ENCODE peak calls at places on chromosome 13, in five cellular contexts. One of them, this sample, is unnamed.

GRCh38 chr13:47146991-47147783 is 250.3 kb upstream of the HTR2A start:
- DNase-seq in H1: no peak
- DNase-seq in SK-N-SH: no peak
- DNase-seq in A549: no peak
- DNase-seq in HCT116: no peak
- DNase-seq in this sample: no peak

GRCh38 chr13:113105032-113105993 is at the start of gene F7:
- DNase-seq in H1: no peak
- DNase-seq in SK-N-SH: no peak
- DNase-seq in A549: peak; percentile 69
- DNase-seq in HCT116: no peak
- DNase-seq in this sample: no peak

GRCh38 chr13:74210693-74211393 is 76.6 kb upstream of the KLF12 start:
- DNase-seq in H1: no peak
- DNase-seq in SK-N-SH: peak; percentile 25
- DNase-seq in A549: peak; percentile 15
- DNase-seq in HCT116: no peak
- DNase-seq in this sample: peak; percentile 43

GRCh38 chr13:89029062-89029461 is 1357.9 kb downstream of the SLITRK5 start:
- DNase-seq in H1: no peak
- DNase-seq in SK-N-SH: no peak
- DNase-seq in A549: no peak
- DNase-seq in HCT116: no peak
- DNase-seq in this sample: no peak

GRCh38 chr13:21058361-21058760 is 3.0 kb downstream of the LATS2 start:
- DNase-seq in H1: no peak
- DNase-seq in SK-N-SH: no peak
- DNase-seq in A549: no peak
- DNase-seq in HCT116: no peak
- DNase-seq in this sample: peak; percentile 69

GRCh38 chr13:90084684-90085290 is 1262.7 kb upstream of the MIR17HG start:
- DNase-seq in H1: no peak
- DNase-seq in SK-N-SH: no peak
- DNase-seq in A549: no peak
- DNase-seq in HCT116: no peak
- DNase-seq in this sample: no peak

GRCh38 chr13:82092312-82092711 is 1751.4 kb upstream of the SPRY2 start:
- DNase-seq in H1: no peak
- DNase-seq in SK-N-SH: no peak
- DNase-seq in A549: no peak
- DNase-seq in HCT116: no peak
- DNase-seq in this sample: no peak

GRCh38 chr13:57627663-57628062 is 3.9 kb upstream of the PCDH17 start:
- DNase-seq in H1: no peak
- DNase-seq in SK-N-SH: peak; percentile 51
- DNase-seq in A549: peak; percentile 20
- DNase-seq in HCT116: no peak
- DNase-seq in this sample: peak; percentile 51

GRCh38 chr13:26022538-26023292 is 29.1 kb downstream of the SHISA2 start:
- DNase-seq in H1: peak; percentile 39
- DNase-seq in SK-N-SH: peak; percentile 85
- DNase-seq in A549: peak; percentile 2
- DNase-seq in HCT116: no peak
- DNase-seq in this sample: no peak

GRCh38 chr13:46577656-46578589 is 25.0 kb downstream of the LRCH1 start:
- DNase-seq in H1: no peak
- DNase-seq in SK-N-SH: no peak
- DNase-seq in A549: no peak
- DNase-seq in HCT116: no peak
- DNase-seq in this sample: no peak

GRCh38 chr13:77511552-77511951 is 24.0 kb upstream of the SCEL start:
- DNase-seq in H1: no peak
- DNase-seq in SK-N-SH: no peak
- DNase-seq in A549: peak; percentile 13
- DNase-seq in HCT116: no peak
- DNase-seq in this sample: peak; percentile 54

GRCh38 chr13:114162533-114162922 is 16.5 kb upstream of the CFAP97D2 start:
- DNase-seq in H1: no peak
- DNase-seq in SK-N-SH: no peak
- DNase-seq in A549: no peak
- DNase-seq in HCT116: no peak
- DNase-seq in this sample: no peak

GRCh38 chr13:89393758-89394157 is 1722.6 kb downstream of the SLITRK5 start:
- DNase-seq in H1: no peak
- DNase-seq in SK-N-SH: no peak
- DNase-seq in A549: no peak
- DNase-seq in HCT116: no peak
- DNase-seq in this sample: no peak

GRCh38 chr13:74449811-74450524 is 315.8 kb upstream of the KLF12 start:
- DNase-seq in H1: no peak
- DNase-seq in SK-N-SH: no peak
- DNase-seq in A549: no peak
- DNase-seq in HCT116: no peak
- DNase-seq in this sample: no peak

GRCh38 chr13:91904597-91904996 is 506.2 kb downstream of the GPC5 start:
- DNase-seq in H1: no peak
- DNase-seq in SK-N-SH: no peak
- DNase-seq in A549: no peak
- DNase-seq in HCT116: no peak
- DNase-seq in this sample: peak; percentile 54

GRCh38 chr13:25046985-25047660 is 48.8 kb upstream of the PABPC3 start:
- DNase-seq in H1: peak; percentile 80
- DNase-seq in SK-N-SH: peak; percentile 57
- DNase-seq in A549: no peak
- DNase-seq in HCT116: no peak
- DNase-seq in this sample: no peak

GRCh38 chr13:23715762-23716235 is 145.6 kb downstream of the TNFRSF19 start:
- DNase-seq in H1: peak; percentile 78
- DNase-seq in SK-N-SH: no peak
- DNase-seq in A549: peak; percentile 38
- DNase-seq in HCT116: peak; percentile 18
- DNase-seq in this sample: no peak
- TF ChIP-seq CTCF in H1: peak; percentile 81
- TF ChIP-seq CTCF in SK-N-SH: peak; percentile 29
- TF ChIP-seq CTCF in A549: peak; percentile 37
- TF ChIP-seq CTCF in HCT116: peak; percentile 61
- TF ChIP-seq CTCF in this sample: peak; percentile 6

DNA sequence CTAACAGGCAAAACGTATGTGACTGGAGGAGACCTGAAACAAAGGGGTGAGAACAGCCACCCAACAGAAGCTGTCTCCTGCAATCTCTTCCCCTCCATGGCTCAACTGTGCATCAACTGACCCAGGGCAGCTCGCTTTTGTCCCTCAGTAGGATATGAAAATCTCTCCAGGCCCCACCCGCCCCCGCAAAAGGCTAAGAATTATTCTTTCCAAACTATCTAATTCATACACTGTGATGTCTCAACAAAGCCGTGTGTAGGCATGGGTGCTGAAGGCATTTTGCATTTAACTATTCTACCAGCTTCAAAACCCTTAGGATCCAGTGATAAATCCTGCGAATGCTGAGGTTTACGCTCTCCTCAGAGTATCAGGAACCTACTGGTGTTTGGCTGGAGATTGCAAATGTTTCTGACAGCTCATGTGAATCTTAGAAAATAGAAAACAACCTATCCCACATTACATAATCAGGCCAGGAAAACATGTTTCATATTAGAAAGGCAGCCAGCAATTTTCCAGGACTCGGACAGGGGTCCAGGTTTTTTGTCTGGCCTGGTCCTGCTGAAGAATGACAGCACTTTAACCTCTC is 17.4 kb downstream of the DHRS12 start:
- DNase-seq in H1: no peak
- DNase-seq in SK-N-SH: no peak
- DNase-seq in A549: no peak
- DNase-seq in HCT116: no peak
- DNase-seq in this sample: no peak
- H3K4me1 ChIP-seq in H1: no peaks in the 10 kb centered on the region
- H3K4me1 ChIP-seq in SK-N-SH: peaks cover 49% of the 10 kb centered on the region
- H3K4me1 ChIP-seq in A549: no peaks in the 10 kb centered on the region
- H3K4me1 ChIP-seq in HCT116: no peaks in the 10 kb centered on the region
- H3K4me1 ChIP-seq in this sample: no peaks in the 10 kb centered on the region

GRCh38 chr13:50125306-50125555 is 110.0 kb downstream of the KCNRG start:
- DNase-seq in H1: no peak
- DNase-seq in SK-N-SH: no peak
- DNase-seq in A549: no peak
- DNase-seq in HCT116: no peak
- DNase-seq in this sample: no peak

GRCh38 chr13:50126378-50127016 is 111.3 kb downstream of the KCNRG start:
- DNase-seq in H1: no peak
- DNase-seq in SK-N-SH: no peak
- DNase-seq in A549: peak; percentile 62
- DNase-seq in HCT116: no peak
- DNase-seq in this sample: peak; percentile 39

GRCh38 chr13:50124536-50125305 is 109.5 kb downstream of the KCNRG start:
- DNase-seq in H1: peak; percentile 87
- DNase-seq in SK-N-SH: peak; percentile 99
- DNase-seq in A549: peak; percentile 54
- DNase-seq in HCT116: no peak
- DNase-seq in this sample: no peak

GRCh38 chr13:50127017-50127725 is 111.9 kb downstream of the KCNRG start:
- DNase-seq in H1: peak; percentile 71
- DNase-seq in SK-N-SH: no peak
- DNase-seq in A549: no peak
- DNase-seq in HCT116: no peak
- DNase-seq in this sample: no peak

DNA sequence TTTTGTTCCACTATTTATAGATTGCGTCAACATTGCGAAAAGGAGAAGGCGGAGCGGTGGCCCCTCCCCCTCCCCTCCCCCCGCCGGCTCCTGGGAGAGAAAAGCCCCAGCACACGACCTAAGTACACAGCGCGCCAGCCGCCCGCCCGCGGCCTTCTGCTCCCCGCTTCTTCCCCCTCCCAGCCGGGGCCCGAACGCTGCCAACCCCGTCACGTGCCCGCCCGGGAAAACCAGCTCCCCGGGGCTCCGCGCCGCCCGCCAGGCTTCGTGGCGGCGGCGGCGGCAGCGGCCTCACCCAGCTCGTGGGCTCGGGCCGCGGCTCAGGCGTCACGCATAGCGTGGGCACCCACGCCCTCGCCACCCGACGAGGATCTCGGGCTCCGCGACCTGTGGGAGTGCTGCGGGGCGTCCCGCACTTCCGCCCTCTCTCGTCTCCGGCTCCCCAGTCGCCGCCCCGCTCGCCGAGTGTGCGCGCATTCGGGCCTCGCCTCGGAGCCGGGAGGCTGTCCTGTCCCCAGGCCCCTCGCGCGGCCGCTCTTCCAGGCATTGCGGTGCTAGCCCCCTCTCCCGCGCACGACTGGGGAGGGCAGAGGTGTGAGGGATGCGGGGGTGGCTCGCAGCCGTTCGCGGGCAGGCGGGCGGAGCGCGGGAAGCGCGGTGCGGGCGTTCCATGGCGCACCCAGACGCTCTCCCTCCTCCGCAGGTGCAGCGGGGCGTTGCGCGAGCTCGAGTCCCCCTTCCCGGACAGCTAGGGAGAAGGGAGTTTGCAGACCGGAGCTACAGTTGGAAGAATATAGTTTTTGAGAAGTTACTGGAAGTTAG is 110.5 kb downstream of the KCNRG start:
- DNase-seq in H1: peak; percentile 78
- DNase-seq in SK-N-SH: peak; percentile 92
- DNase-seq in A549: peak; percentile 70
- DNase-seq in HCT116: peak; percentile 39
- DNase-seq in this sample: peak; percentile 86
- TF ChIP-seq MAX in H1: peak; percentile 74
- TF ChIP-seq MAX in SK-N-SH: no peak
- TF ChIP-seq MAX in A549: peak; percentile 41
- TF ChIP-seq MAX in HCT116: no peak
- TF ChIP-seq MAX in this sample: no peak

GRCh38 chr13:95298169-95298940 is 2.9 kb downstream of the ABCC4 start:
- DNase-seq in H1: no peak
- DNase-seq in SK-N-SH: no peak
- DNase-seq in A549: no peak
- DNase-seq in HCT116: no peak
- DNase-seq in this sample: no peak

GRCh38 chr13:95301947-95302386 is 716 bp upstream of the ABCC4 start:
- DNase-seq in H1: no peak
- DNase-seq in SK-N-SH: peak; percentile 79
- DNase-seq in A549: no peak
- DNase-seq in HCT116: no peak
- DNase-seq in this sample: no peak

GRCh38 chr13:95301135-95301946 is at the start of gene ABCC4:
- DNase-seq in H1: peak; percentile 82
- DNase-seq in SK-N-SH: peak; percentile 91
- DNase-seq in A549: peak; percentile 81
- DNase-seq in HCT116: peak; percentile 53
- DNase-seq in this sample: peak; percentile 72

GRCh38 chr13:95298971-95299627 is 2.2 kb downstream of the ABCC4 start:
- DNase-seq in H1: no peak
- DNase-seq in SK-N-SH: no peak
- DNase-seq in A549: peak; percentile 60
- DNase-seq in HCT116: peak; percentile 36
- DNase-seq in this sample: no peak

DNA sequence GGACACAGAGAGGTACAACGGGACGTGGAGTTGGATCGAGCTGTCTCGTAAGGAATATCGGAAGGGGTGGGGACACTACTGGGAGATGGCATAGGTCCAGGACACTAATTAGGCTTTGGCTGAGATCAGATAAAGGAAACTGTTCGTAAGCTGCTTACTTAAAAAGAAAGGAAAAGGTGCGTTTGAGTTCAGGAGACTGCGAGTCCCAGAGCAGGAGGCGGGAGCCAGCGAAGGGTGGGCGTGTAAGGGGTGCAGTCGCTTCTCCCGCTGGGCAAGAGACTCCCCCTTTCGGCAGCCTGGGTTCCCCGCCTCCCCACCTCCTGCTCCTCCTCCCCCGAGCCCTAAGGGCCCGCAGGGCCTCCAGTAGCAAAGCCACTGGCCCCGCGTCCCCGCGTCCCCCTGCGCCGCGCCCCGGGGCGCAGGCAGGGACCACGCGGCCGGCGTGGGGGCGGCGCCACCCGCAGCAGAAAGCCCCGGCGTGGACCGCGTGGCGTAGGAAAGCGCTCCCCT is 571 bp downstream of the ABCC4 start:
- DNase-seq in H1: peak; percentile 67
- DNase-seq in SK-N-SH: peak; percentile 75
- DNase-seq in A549: peak; percentile 71
- DNase-seq in HCT116: peak; percentile 23
- DNase-seq in this sample: peak; percentile 63
- TF ChIP-seq CTCF in H1: no peak
- TF ChIP-seq CTCF in SK-N-SH: peak; percentile 32
- TF ChIP-seq CTCF in A549: no peak
- TF ChIP-seq CTCF in HCT116: no peak
- TF ChIP-seq CTCF in this sample: no peak

GRCh38 chr13:110470272-110471009 is 91.1 kb downstream of the RAB20 start:
- DNase-seq in H1: no peak
- DNase-seq in SK-N-SH: peak; percentile 69
- DNase-seq in A549: no peak
- DNase-seq in HCT116: no peak
- DNase-seq in this sample: peak; percentile 23
- H3K4me1 ChIP-seq in H1: no peaks in the 10 kb centered on the region
- H3K4me1 ChIP-seq in SK-N-SH: peaks cover 37% of the 10 kb centered on the region
- H3K4me1 ChIP-seq in A549: no peaks in the 10 kb centered on the region
- H3K4me1 ChIP-seq in HCT116: no peaks in the 10 kb centered on the region
- H3K4me1 ChIP-seq in this sample: peaks cover 6% of the 10 kb centered on the region

DNA sequence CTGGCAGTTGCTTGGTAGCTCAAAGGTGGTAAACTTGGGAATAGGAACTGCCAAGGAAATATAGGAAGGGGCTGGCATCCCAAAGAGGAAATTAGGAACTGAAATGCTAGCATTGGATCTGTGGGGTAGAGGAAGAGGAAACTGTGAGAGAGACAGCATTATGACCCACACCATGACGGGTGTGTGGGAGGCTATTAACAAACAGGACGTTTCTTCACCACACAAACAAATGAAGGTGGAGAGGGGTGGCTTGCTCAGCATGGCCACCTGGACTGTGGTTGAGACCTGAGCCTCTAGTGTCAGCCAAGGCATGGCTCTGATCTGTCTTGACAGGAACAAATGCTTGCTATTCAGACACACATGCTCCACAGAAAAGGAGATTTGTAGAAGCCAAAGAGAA is 178.2 kb downstream of the B3GLCT start:
- DNase-seq in H1: no peak
- DNase-seq in SK-N-SH: no peak
- DNase-seq in A549: no peak
- DNase-seq in HCT116: no peak
- DNase-seq in this sample: no peak
- TF ChIP-seq MAX in H1: no peak
- TF ChIP-seq MAX in SK-N-SH: no peak
- TF ChIP-seq MAX in A549: no peak
- TF ChIP-seq MAX in HCT116: no peak
- TF ChIP-seq MAX in this sample: no peak